ENCODE peak calls at places on chromosome 22, in four cellular contexts. H, V, U and E are unnamed samples.

GRCh38 chr22:44916281-44917231 is 93.2 kb downstream of the PHF21B start:
- DNase-seq in H (no peak), V (no peak), U (no peak), E (no peak)

GRCh38 chr22:19719055-19719482 is 4.3 kb upstream of the GP1BB start:
- DNase-seq in H (no peak), V (no peak), U (no peak), E (no peak)

GRCh38 chr22:45009881-45010531 is at the start of gene PHF21B:
- DNase-seq in H (no peak), V (peak; percentile 82), U (no peak), E (no peak)

GRCh38 chr22:48554893-48555552 is 1272.7 kb downstream of the BRD1 start:
- DNase-seq in H (no peak), V (peak; percentile 68), U (no peak), E (no peak)

GRCh38 chr22:38031491-38031890 is 25.7 kb upstream of the PICK1 start:
- DNase-seq in H (no peak), V (no peak), U (no peak), E (no peak)

GRCh38 chr22:25366876-25367466 is 147.5 kb downstream of the CRYBB2 start:
- DNase-seq in H (no peak), V (no peak), U (no peak), E (no peak)

GRCh38 chr22:28395920-28396447 is 283.7 kb downstream of the TTC28 start:
- DNase-seq in H (no peak), V (no peak), U (no peak), E (no peak)

GRCh38 chr22:44336962-44337657 is 24.4 kb upstream of the SHISAL1 start:
- DNase-seq in H (no peak), V (no peak), U (no peak), E (no peak)

GRCh38 chr22:35564975-35565867 is 24.6 kb downstream of the RASD2 start:
- DNase-seq in H (no peak), V (no peak), U (no peak), E (no peak)

GRCh38 chr22:19940536-19941364 is 822 bp upstream of the COMT start:
- DNase-seq in H (no peak), V (no peak), U (no peak), E (no peak)

GRCh38 chr22:47237890-47238480 is 475.5 kb downstream of the TBC1D22A start:
- DNase-seq in H (no peak), V (no peak), U (no peak), E (no peak)
- H3K9me3 ChIP-seq in H (no peaks in the 10 kb centered on the region), V (peaks cover 68% of the 10 kb centered on the region), U (peaks cover 3% of the 10 kb centered on the region), E (peaks cover 11% of the 10 kb centered on the region)

GRCh38 chr22:26548303-26548702 is 36.0 kb upstream of the TFIP11 start:
- DNase-seq in H (no peak), V (no peak), U (no peak), E (no peak)

GRCh38 chr22:26549902-26550497 is 37.7 kb upstream of the TFIP11 start:
- DNase-seq in H (no peak), V (no peak), U (no peak), E (no peak)

GRCh38 chr22:26547426-26547825 is 35.2 kb upstream of the TFIP11 start:
- DNase-seq in H (no peak), V (no peak), U (no peak), E (no peak)

GRCh38 chr22:26547837-26548236 is 35.6 kb upstream of the TFIP11 start:
- DNase-seq in H (no peak), V (no peak), U (no peak), E (no peak)

GRCh38 chr22:26548984-26549383 is 36.7 kb upstream of the TFIP11 start:
- DNase-seq in H (no peak), V (no peak), U (no peak), E (no peak)
- H3K27ac ChIP-seq in H (peak overlapping the region; percentile 86), V (no peak overlapping the region), U (no peak overlapping the region), E (no peak overlapping the region)

GRCh38 chr22:47421846-47422245 is 659.4 kb downstream of the TBC1D22A start:
- DNase-seq in H (no peak), V (no peak), U (no peak), E (no peak)

GRCh38 chr22:47420211-47420610 is 657.8 kb downstream of the TBC1D22A start:
- DNase-seq in H (no peak), V (no peak), U (no peak), E (no peak)

GRCh38 chr22:47422736-47423135 is 660.3 kb downstream of the TBC1D22A start:
- DNase-seq in H (no peak), V (no peak), U (no peak), E (no peak)

GRCh38 chr22:47423266-47423665 is 660.8 kb downstream of the TBC1D22A start:
- DNase-seq in H (no peak), V (no peak), U (no peak), E (no peak)

DNA sequence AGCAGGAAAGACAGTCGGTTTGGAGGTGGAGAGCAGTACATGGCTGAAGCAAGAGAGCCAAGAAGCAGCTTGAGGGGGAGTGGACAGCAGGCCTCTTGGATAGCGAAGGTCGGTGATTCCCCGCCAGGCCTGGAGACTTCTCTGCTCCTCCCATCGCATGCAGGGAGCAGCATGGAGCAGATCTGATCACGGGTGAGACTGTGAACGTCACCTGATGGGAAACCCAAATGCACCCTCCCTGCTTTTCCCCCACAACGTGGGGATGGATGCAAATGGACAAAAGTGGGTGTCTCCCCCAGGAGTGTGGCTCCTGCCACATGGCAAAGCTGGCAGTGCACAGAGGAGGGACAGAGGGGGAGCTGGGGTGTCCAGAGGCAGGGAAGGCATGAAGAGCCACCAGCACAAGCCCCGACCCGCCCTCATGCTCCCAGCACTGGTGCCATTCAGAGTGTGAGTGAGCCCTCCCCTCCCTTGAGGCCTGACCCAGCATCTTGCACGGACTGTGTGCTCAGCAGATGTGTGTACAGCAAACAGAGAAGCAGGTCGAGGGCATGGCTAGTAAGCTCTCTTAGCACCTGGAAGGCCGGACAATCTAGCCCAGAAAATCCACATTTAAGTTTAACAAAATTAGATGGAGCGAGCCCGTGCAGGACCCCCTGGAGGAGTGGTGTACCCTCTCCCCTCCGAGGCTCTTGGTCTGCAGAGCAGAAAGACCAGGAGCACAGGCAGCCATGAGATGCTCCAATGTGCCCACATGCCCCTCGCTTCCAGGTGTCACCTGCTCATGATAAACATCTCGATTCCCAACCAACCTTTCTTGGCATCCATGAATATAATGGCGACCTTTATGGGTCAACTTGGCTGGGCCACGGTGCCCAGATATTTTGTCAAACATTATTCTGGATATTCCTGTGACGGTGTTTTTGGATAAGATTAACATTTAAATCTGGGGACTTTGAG is 661.7 kb downstream of the TBC1D22A start:
- DNase-seq in H (no peak), V (no peak), U (no peak), E (no peak)
- H3K9me3 ChIP-seq in H (no peaks in the 10 kb centered on the region), V (peaks cover 79% of the 10 kb centered on the region), U (no peaks in the 10 kb centered on the region), E (peaks cover 14% of the 10 kb centered on the region)

GRCh38 chr22:46611189-46611588 is 9.0 kb upstream of the GRAMD4 start:
- DNase-seq in H (no peak), V (no peak), U (no peak), E (no peak)

GRCh38 chr22:46614070-46614931 is 5.9 kb upstream of the GRAMD4 start:
- DNase-seq in H (no peak), V (no peak), U (no peak), E (no peak)

GRCh38 chr22:46612341-46612903 is 7.8 kb upstream of the GRAMD4 start:
- DNase-seq in H (no peak), V (no peak), U (no peak), E (no peak)

GRCh38 chr22:46613606-46613997 is 6.6 kb upstream of the GRAMD4 start:
- DNase-seq in H (no peak), V (no peak), U (no peak), E (no peak)

GRCh38 chr22:46612904-46613605 is 7.1 kb upstream of the GRAMD4 start:
- DNase-seq in H (no peak), V (no peak), U (no peak), E (no peak)
- H3K27ac ChIP-seq in H (no peak overlapping the region), V (no peak overlapping the region), U (no peak overlapping the region), E (peak overlapping the region; percentile 21)

GRCh38 chr22:49598338-49598737 is 229.3 kb downstream of the BRD1 start:
- DNase-seq in H (no peak), V (no peak), U (no peak), E (no peak)
- H3K9me3 ChIP-seq in H (no peaks in the 10 kb centered on the region), V (no peaks in the 10 kb centered on the region), U (no peaks in the 10 kb centered on the region), E (peaks cover 75% of the 10 kb centered on the region)

DNA sequence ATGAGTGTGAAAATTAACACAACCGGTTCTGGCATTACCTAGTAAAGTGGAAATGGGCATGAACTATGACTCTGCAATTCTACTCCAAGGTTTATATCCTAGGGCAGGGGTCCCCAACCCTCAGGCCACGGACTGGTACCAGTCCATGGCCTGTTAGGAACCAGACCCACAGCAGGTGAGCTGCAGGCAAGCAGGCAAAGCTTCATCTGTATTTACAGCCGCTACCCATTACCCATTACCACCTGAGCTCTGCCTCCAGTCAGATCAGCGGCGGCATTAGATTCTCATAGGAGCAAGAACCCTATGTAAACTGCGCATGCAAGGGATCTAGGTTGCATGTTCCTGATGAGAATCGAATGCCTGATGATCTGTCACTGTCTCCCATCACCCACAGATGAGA is 49.8 kb downstream of the MORC2 start:
- DNase-seq in H (no peak), V (no peak), U (no peak), E (no peak)
- H3K27ac ChIP-seq in H (no peak overlapping the region), V (no peak overlapping the region), U (no peak overlapping the region), E (no peak overlapping the region)

GRCh38 chr22:47463220-47463619 is 700.8 kb downstream of the TBC1D22A start:
- DNase-seq in H (no peak), V (no peak), U (no peak), E (no peak)
- H3K9me3 ChIP-seq in H (no peaks in the 10 kb centered on the region), V (peaks cover 84% of the 10 kb centered on the region), U (no peaks in the 10 kb centered on the region), E (peaks cover 15% of the 10 kb centered on the region)